ENCODE peak calls at places on chromosomes 11 and 22, in four cellular contexts. O is prostate gland, A is breast epithelium, T is spleen. Z is an unnamed sample. For H3K4me1, the result is how much of the 10 kb centered on the place peaks cover.

GRCh38 chr11:17780668-17781067 is 46.1 kb downstream of the KCNC1 start:
- DNase-seq in A (no peak), T (peak), O (no peak), Z (no peak)

GRCh38 chr22:31085493-31085824 is 4.3 kb downstream of the SMTN start:
- DNase-seq in T (no peak), O (no peak), A (no peak), Z (no peak)

GRCh38 chr11:28690746-28691145 is 582.6 kb downstream of the METTL15 start:
- DNase-seq in A (no peak), T (no peak), O (no peak), Z (no peak)

GRCh38 chr11:118996926-118997626 is 862 bp upstream of the CENATAC start:
- DNase-seq in A (no peak), T (peak), O (no peak), Z (no peak)

GRCh38 chr11:69352181-69352580 is 58.2 kb downstream of the MYEOV start:
- DNase-seq in A (no peak), T (no peak), O (no peak), Z (no peak)

GRCh38 chr11:47415091-47415854 is 6.9 kb downstream of the SLC39A13 start:
- DNase-seq in A (no peak), T (no peak), O (no peak), Z (peak)

GRCh38 chr22:22753526-22754267 is 109.3 kb downstream of the GGTLC2 start:
- DNase-seq in T (peak), O (peak), A (no peak), Z (peak)

GRCh38 chr11:123839131-123839530 is 33.0 kb upstream of the OR6M1 start:
- DNase-seq in T (no peak), O (no peak), A (no peak), Z (no peak)

GRCh38 chr11:40306938-40307548 is 1152.4 kb downstream of the LRRC4C start:
- DNase-seq in A (no peak), O (no peak), T (no peak), Z (no peak)

GRCh38 chr22:25880524-25880923 is 138.5 kb downstream of the MYO18B start:
- DNase-seq in O (no peak), T (no peak), A (no peak), Z (no peak)

GRCh38 chr11:92838655-92839334 is 130.7 kb upstream of the MTNR1B start:
- DNase-seq in A (no peak), T (no peak), O (no peak), Z (peak)

GRCh38 chr22:19097518-19097917 is 24.7 kb downstream of the DGCR2 start:
- DNase-seq in A (no peak), O (no peak), T (no peak), Z (no peak)

GRCh38 chr11:36375348-36376314 is 79.5 kb downstream of the PRR5L start:
- DNase-seq in O (no peak), T (no peak), A (no peak), Z (no peak)

GRCh38 chr11:17822021-17822781 is 87.6 kb downstream of the KCNC1 start:
- DNase-seq in A (no peak), T (no peak), O (no peak), Z (no peak)

GRCh38 chr11:66172146-66172545 is 96.3 kb upstream of the RAB1B start:
- DNase-seq in A (no peak), O (no peak), T (no peak), Z (no peak)

GRCh38 chr11:94140154-94140655 is 11.6 kb downstream of the PANX1 start:
- DNase-seq in A (no peak), O (no peak), T (no peak), Z (no peak)

GRCh38 chr11:94144664-94145063 is 16.0 kb downstream of the PANX1 start:
- DNase-seq in O (no peak), A (no peak), T (no peak), Z (no peak)

GRCh38 chr11:94141511-94142307 is 13.1 kb downstream of the PANX1 start:
- DNase-seq in O (no peak), A (no peak), T (no peak), Z (peak)

GRCh38 chr11:94144233-94144632 is 15.6 kb downstream of the PANX1 start:
- DNase-seq in T (no peak), O (no peak), A (no peak), Z (peak)

DNA sequence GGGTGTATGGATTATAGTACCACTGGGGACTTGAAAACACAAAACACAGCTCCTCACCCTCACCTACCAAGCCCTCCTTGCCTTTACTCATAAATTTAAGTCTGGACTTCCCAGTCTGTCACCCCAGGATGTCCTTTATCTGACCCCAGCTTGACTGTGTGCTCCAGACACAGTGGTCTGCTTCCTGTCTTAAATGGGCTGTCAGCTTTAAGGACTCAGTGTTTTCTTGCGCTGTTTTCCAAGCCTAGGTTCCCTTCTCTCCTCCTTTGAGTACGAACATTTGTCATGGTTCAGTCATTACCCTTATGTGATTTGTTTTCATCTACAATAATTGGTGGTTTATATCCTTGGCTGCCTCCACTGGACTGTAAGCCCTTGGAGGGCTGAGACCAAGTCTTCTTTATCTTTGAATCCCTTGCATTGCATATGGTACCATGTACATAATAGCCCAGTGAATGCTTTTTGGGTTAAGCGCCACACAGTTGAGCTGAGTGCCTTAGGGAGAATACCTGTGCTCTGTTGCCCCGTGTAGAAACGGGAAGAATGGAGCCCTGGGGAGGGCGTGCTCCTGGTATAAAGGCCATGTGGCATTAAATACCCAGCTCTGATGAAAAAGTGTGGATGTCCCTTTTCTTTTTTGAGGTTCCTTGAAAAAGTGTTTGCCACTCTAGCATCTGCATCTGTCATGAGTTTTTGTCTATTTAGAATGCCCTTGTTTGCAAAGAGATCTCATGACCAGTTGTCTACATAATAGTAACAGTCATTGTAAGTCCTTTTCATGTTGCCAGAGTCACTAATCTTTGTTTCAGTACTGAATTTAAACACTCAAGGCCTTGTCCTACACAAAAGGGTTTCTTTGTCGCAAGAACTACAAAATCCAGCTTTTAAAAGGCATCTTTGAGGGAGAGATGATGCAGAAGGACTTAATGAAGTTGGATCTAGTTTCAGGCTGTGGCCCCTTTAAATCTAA is 14.0 kb downstream of the PANX1 start:
- DNase-seq in T (no peak), O (no peak), A (no peak), Z (no peak)
- TF ChIP-seq POLR2AphosphoS5 in T (no peak), O (no peak), A (no peak), Z (no peak)

DNA sequence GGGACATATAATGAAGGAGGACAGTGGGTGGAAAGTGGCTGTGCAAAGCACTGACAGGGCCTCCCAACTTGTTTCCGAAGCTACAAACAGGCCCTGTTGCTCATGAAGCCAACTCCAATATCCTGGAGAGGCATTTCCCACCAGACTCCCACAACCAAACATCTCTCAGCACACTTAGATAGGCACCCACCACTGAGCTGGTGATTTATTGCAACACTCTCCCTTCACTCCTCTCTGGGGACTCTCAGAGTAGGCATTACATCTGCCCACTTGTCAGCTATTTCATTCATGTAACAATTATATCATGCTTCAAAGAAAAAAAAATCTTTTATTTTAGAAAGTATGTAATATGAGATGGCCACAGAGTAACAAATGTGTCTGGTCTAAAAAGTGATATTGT is 32.1 kb upstream of the PPP2R1B start:
- DNase-seq in A (no peak), O (no peak), T (no peak), Z (no peak)
- H3K4me1 ChIP-seq in A (under half), O (under half), T (under half), Z (under half)

GRCh38 chr11:536841-537621 is at the start of gene LRRC56:
- DNase-seq in O (peak), T (peak), A (peak), Z (no peak)
- TF ChIP-seq POLR2AphosphoS5 in O (peak), T (peak), A (peak), Z (no peak)

GRCh38 chr11:67612751-67613150 is 6.0 kb downstream of the NDUFV1 start:
- DNase-seq in T (peak), O (no peak), A (no peak), Z (no peak)
- H3K4me1 ChIP-seq in T (under half), O (under half), A (under half), Z (under half)

Z was measured in vagina.